ENCODE peak calls at places on chromosomes 6 and 20, in five cellular contexts. O is coronary artery; J is RWPE1; L is esophagus squamous epithelium; E is CD8-positive, alpha-beta T cell. W is an unnamed sample.
A peak's percentile ranks its signal among the peaks of the same experiment; 100 is the strongest.

GRCh38 chr6:17101422-17102257 is at the start of gene STMND1:
- DNase-seq in O (no peak), J (peak; percentile 29), L (no peak), E (no peak), W (no peak)

GRCh38 chr6:71419954-71420692 is 131.5 kb downstream of the OGFRL1 start:
- DNase-seq in O (peak; percentile 79), J (no peak), L (no peak), E (no peak), W (no peak)

GRCh38 chr6:129312865-129313264 is 397.1 kb downstream of the ARHGAP18 start:
- DNase-seq in O (no peak), J (peak; percentile 42), L (no peak), E (no peak), W (no peak)

GRCh38 chr20:7897965-7898364 is 42.3 kb downstream of the HAO1 start:
- DNase-seq in O (no peak), J (no peak), L (no peak), E (no peak), W (no peak)

GRCh38 chr6:26196846-26197683 is 109.8 kb downstream of the HFE start:
- DNase-seq in O (peak; percentile 85), J (peak; percentile 92), L (no peak), E (peak; percentile 64), W (no peak)

GRCh38 chr20:48892849-48893352 is 28.6 kb upstream of the ARFGEF2 start:
- DNase-seq in O (no peak), J (no peak), L (no peak), E (no peak), W (no peak)

GRCh38 chr20:25032478-25033183 is 25.3 kb downstream of the ACSS1 start:
- DNase-seq in O (no peak), J (no peak), L (no peak), E (no peak), W (no peak)

GRCh38 chr6:2806664-2807063 is 35.0 kb downstream of the SERPINB1 start:
- DNase-seq in O (no peak), J (no peak), L (no peak), E (no peak), W (no peak)

GRCh38 chr6:170524188-170524535 is 28.9 kb downstream of the PSMB1 start:
- DNase-seq in O (no peak), J (no peak), L (no peak), E (no peak), W (no peak)

GRCh38 chr6:43779864-43780260 is 9.9 kb downstream of the VEGFA start:
- DNase-seq in O (no peak), J (no peak), L (no peak), E (no peak), W (no peak)
- H3K27ac ChIP-seq in O (no peak overlapping the region), J (peak overlapping the region; percentile 47), L (no peak overlapping the region), E (no peak overlapping the region), W (no peak overlapping the region)

GRCh38 chr20:51392625-51393186 is 149.8 kb downstream of the NFATC2 start:
- DNase-seq in O (no peak), J (no peak), L (no peak), E (no peak), W (no peak)
- H3K27ac ChIP-seq in O (no peak overlapping the region), J (no peak overlapping the region), L (no peak overlapping the region), E (no peak overlapping the region), W (no peak overlapping the region)

GRCh38 chr6:133893324-133893692 is 4.4 kb downstream of the TCF21 start:
- DNase-seq in O (no peak), J (no peak), L (no peak), E (no peak), W (no peak)
- H3K27ac ChIP-seq in O (no peak overlapping the region), J (no peak overlapping the region), L (peak overlapping the region; percentile 91), E (no peak overlapping the region), W (no peak overlapping the region)

GRCh38 chr6:167968091-167968490 is 29.4 kb upstream of the KIF25 start:
- DNase-seq in O (no peak), J (no peak), L (no peak), E (no peak), W (no peak)

GRCh38 chr6:167962717-167963116 is 34.8 kb upstream of the KIF25 start:
- DNase-seq in O (no peak), J (no peak), L (no peak), E (no peak), W (no peak)

GRCh38 chr6:167963589-167964057 is 33.8 kb upstream of the KIF25 start:
- DNase-seq in O (no peak), J (no peak), L (no peak), E (no peak), W (no peak)

GRCh38 chr6:167966540-167966905 is 30.9 kb upstream of the KIF25 start:
- DNase-seq in O (no peak), J (no peak), L (no peak), E (no peak), W (no peak)

DNA sequence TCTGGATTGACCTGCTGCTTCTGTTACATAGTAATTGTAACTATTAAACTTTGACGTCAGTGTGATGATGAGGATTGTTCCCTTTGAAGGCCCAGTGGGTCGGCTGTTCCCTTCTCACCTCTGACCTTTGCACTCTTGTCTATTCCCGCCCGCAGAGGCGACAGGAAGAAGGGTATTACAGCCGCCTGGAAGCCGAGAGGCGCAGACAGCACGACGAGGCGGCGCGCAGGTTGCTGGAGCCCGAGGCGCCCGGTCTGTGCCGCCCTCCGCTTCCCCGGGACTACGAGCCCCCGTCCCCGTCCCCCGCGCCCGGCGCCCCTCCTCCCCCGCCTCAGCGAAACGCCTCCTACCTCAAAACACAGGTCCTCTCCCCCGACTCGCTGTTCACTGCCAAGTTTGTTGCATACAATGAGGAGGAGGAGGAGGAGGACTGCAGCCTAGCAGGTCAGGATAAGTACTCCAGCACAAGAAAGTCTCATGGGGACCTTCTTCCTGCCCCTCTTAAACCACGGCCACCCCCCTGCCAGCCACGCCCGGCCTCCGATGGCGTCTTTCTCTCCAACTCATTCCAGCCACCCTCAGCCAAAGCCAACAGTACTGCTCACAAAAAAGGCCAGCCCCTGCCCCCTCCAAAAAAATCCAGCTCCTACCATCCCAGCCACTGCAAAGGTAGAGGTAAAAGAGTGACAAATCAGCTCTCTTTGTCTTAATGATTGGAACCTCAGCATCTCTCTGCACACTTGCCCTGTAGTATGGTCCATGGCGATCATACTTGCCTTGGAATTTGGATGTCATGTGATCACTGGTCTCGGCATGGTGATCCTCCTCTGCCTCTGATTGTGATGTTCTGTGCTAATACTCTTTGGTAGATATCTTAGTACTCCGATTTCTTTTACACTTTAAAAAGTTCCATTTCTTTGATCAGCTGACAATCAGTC is 31.6 kb upstream of the KIF25 start:
- DNase-seq in O (no peak), J (no peak), L (no peak), E (no peak), W (no peak)
- H3K27ac ChIP-seq in O (no peak overlapping the region), J (no peak overlapping the region), L (no peak overlapping the region), E (no peak overlapping the region), W (no peak overlapping the region)

DNA sequence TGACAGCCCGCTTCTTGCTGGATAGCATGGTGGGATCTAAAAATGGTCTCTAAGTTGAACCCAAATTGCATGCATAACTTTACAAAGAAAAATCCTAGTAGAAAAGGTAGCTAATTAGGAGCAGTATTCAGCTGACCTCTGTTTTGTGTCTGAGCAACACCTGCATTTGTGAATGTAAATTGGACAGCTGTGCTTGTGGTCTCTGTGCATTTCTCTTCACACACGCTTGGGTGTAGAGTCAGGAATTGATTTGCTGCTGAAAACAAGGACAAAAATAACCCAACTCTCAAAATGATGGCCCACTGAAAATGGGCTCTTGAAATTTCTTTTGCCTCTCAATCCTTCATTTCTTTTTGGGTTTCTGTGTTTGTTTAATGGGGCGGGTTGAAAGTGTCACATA is 46.3 kb downstream of the SOBP start:
- DNase-seq in O (no peak), J (no peak), L (no peak), E (no peak), W (no peak)
- H3K27ac ChIP-seq in O (no peak overlapping the region), J (no peak overlapping the region), L (no peak overlapping the region), E (no peak overlapping the region), W (no peak overlapping the region)

GRCh38 chr20:23061262-23061661 is 11.8 kb upstream of the THBD start:
- DNase-seq in O (no peak), J (no peak), L (no peak), E (no peak), W (no peak)
- H3K27ac ChIP-seq in O (peak overlapping the region; percentile 71), J (no peak overlapping the region), L (peak overlapping the region; percentile 66), E (no peak overlapping the region), W (peak overlapping the region; percentile 88)